ENCODE peak calls at places on chromosome 20, in five cellular contexts. M is A549, A is K562, R is HepG2, P is GM12878. Y is an unnamed sample.
A peak's percentile ranks its signal among the peaks of the same experiment; 100 is the strongest.

GRCh38 chr20:21259346-21259745 is 43.8 kb upstream of the XRN2 start:
- DNase-seq in R (no peak), A (no peak), P (no peak), M (no peak), Y (no peak)

GRCh38 chr20:5061209-5061608 is 58.5 kb downstream of the PCNA start:
- DNase-seq in R (peak; percentile 65), P (no peak), A (no peak), M (peak; percentile 87), Y (no peak)

GRCh38 chr20:46018611-46019010 is 9.9 kb downstream of the MMP9 start:
- DNase-seq in M (no peak), P (no peak), R (no peak), A (no peak), Y (no peak)

GRCh38 chr20:53103124-53103523 is 131.0 kb downstream of the TSHZ2 start:
- DNase-seq in P (no peak), R (no peak), M (no peak), A (no peak), Y (no peak)

GRCh38 chr20:41204304-41205265 is 67.2 kb downstream of the PLCG1 start:
- DNase-seq in M (no peak), A (no peak), P (no peak), R (no peak), Y (no peak)

GRCh38 chr20:4299250-4299649 is 283.9 kb upstream of the RNF24 start:
- DNase-seq in M (no peak), A (no peak), P (no peak), R (no peak), Y (no peak)

GRCh38 chr20:63138855-63139341 is 77.0 kb downstream of the YTHDF1 start:
- DNase-seq in A (no peak), R (no peak), P (no peak), M (no peak), Y (no peak)

GRCh38 chr20:62605236-62605948 is 36.9 kb upstream of the SLCO4A1 start:
- DNase-seq in P (no peak), A (no peak), M (no peak), R (no peak), Y (no peak)

GRCh38 chr20:47790032-47790965 is 5.0 kb upstream of the SULF2 start:
- DNase-seq in M (no peak), P (no peak), R (no peak), A (no peak), Y (no peak)

GRCh38 chr20:62780204-62780603 is 16.1 kb upstream of the MRGBP start:
- DNase-seq in R (no peak), P (no peak), M (no peak), A (no peak), Y (no peak)

GRCh38 chr20:63568986-63569949 is 4.8 kb downstream of the HELZ2 start:
- DNase-seq in P (no peak), R (no peak), M (no peak), A (no peak), Y (no peak)

GRCh38 chr20:32772046-32772445 is 9.9 kb downstream of the DNMT3B start:
- DNase-seq in M (no peak), R (peak; percentile 84), A (no peak), P (no peak), Y (no peak)

GRCh38 chr20:63895202-63895885 is 418 bp downstream of the DNAJC5 start:
- DNase-seq in P (no peak), M (no peak), R (no peak), A (no peak), Y (no peak)

GRCh38 chr20:6768228-6769185 is 1.0 kb downstream of the BMP2 start:
- DNase-seq in P (no peak), M (peak; percentile 15), A (no peak), R (no peak), Y (peak; percentile 28)

GRCh38 chr20:23350855-23351838 is 556 bp downstream of the NXT1 start:
- DNase-seq in R (peak; percentile 85), P (no peak), A (peak; percentile 15), M (peak; percentile 65), Y (peak; percentile 61)

GRCh38 chr20:46093531-46093930 is 3.8 kb upstream of the NCOA5 start:
- DNase-seq in P (no peak), R (no peak), M (no peak), A (no peak), Y (no peak)

GRCh38 chr20:4154958-4155411 is 139.6 kb upstream of the RNF24 start:
- DNase-seq in A (peak; percentile 54), R (no peak), P (no peak), M (peak; percentile 72), Y (no peak)

GRCh38 chr20:31706607-31707257 is 15.9 kb downstream of the BCL2L1 start:
- DNase-seq in P (no peak), A (peak; percentile 83), M (peak; percentile 89), R (peak; percentile 97), Y (no peak)

GRCh38 chr20:15653396-15654207 is 919.6 kb downstream of the KIF16B start:
- DNase-seq in M (no peak), R (no peak), A (no peak), P (no peak), Y (no peak)

GRCh38 chr20:15658295-15658694 is 915.0 kb downstream of the KIF16B start:
- DNase-seq in A (no peak), P (no peak), M (no peak), R (no peak), Y (no peak)

GRCh38 chr20:15656124-15656523 is 917.1 kb downstream of the KIF16B start:
- DNase-seq in M (no peak), P (no peak), R (no peak), A (no peak), Y (no peak)

GRCh38 chr20:15654208-15654649 is 919.0 kb downstream of the KIF16B start:
- DNase-seq in P (peak; percentile 43), R (peak; percentile 68), M (peak; percentile 55), A (peak; percentile 23), Y (peak; percentile 44)
- TF ChIP-seq ESRRA in P (no peak), R (no peak), M (no peak), A (no peak), Y (no peak)

GRCh38 chr20:57483287-57484050 is 41.5 kb downstream of the CTCFL start:
- DNase-seq in R (no peak), P (peak; percentile 94), M (no peak), A (no peak), Y (no peak)
- TF ChIP-seq ESRRA in R (no peak), P (no peak), M (no peak), A (no peak), Y (no peak)

DNA sequence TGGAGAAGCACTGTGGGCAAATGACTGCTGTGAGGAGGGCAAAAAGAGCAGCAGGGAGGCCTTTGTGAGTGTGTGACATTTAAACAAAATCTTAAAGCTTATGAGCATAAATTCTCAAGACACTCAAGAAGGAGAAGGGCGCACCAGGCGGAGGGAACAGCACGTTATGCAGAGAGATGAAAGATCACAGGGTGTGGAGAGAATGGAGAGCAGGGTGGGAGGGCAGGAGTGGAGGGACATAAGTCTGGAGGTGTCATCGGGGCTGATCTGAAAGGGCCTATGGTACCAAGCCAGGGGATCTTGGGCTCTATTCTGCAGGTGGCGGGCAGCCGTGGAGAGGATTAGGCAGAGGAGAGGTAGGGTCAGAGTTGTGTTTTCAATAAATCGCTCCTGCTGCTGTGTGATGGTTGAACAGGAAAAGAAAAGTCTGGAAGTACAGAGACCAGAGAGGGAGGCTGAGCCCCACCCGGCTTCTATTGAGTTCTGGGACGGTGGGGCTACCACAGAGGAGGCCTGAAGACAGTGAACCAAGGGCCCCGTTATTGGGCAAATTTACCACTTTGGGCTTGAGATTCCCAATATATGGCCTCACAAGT is 24.3 kb upstream of the DLGAP4 start:
- DNase-seq in P (no peak), A (no peak), R (no peak), M (no peak), Y (no peak)
- TF ChIP-seq ESRRA in P (no peak), A (no peak), R (no peak), M (no peak), Y (no peak)

DNA sequence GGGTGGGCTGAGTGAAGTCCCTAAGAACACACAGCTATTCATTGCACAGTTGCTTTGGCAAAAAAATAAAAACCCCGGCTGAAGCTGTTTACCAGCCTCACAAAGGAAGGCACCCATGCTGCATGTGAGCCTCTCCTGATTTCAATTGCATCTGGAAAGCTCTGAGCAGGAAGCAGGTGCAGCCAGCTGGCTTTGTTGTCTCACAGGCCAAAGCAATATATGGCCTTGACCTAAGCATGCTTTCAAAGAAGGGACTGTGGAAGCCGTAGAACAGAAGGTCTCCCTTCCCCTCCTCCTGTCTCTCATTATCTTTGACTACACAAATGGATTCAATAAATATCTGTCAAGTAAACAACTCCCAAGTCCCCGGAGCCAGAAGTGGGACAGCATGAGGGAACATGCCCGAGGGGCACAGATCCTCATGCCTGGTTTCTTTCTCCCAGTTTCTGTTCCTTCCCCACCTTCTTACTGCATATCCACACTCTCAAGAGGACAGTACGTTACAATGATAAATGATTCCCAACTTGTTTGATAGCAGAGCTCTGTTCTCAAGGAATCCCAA is 57.2 kb upstream of the PCSK2 start:
- DNase-seq in R (peak; percentile 25), A (no peak), M (no peak), P (no peak), Y (no peak)
- TF ChIP-seq ESRRA in R (no peak), A (no peak), M (no peak), P (no peak), Y (no peak)

GRCh38 chr20:57660510-57661199 is 40.4 kb upstream of the ZBP1 start:
- DNase-seq in P (no peak), A (no peak), R (no peak), M (no peak), Y (no peak)
- TF ChIP-seq ESRRA in P (no peak), A (no peak), R (no peak), M (no peak), Y (no peak)

DNA sequence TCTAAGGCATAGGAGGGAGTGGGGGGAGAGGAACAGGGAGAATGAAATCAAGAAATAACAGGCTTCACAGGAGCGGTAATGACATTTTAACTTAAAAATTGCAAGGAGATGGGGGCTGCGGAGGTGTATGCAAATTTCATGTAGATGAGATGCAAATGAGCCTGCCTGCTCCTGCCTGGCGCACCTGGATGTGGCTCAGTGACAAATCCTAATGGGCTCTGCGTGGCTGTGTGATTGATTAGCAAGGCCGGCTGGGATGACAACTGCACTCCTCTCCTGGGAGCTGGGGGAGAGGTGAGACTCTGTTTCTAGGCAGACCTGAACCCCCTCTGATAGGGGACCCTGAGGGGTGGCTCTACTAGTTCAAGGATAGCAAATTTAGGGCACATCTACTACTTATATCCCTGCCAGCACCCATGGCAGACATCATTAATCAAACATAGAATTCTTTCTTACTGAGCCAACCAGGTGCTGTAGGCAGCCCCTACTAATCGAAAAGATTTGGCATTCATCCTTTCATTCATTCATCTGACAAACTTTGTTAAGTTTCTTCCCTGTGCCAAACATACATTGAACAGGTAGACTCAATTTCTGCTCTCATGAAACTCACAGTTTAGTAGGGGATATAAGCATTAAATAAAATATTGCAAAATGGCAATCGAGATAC is 38.4 kb upstream of the TGM2 start:
- DNase-seq in P (no peak), A (no peak), M (no peak), R (no peak), Y (no peak)
- TF ChIP-seq ESRRA in P (no peak), A (no peak), M (no peak), R (no peak), Y (no peak)

DNA sequence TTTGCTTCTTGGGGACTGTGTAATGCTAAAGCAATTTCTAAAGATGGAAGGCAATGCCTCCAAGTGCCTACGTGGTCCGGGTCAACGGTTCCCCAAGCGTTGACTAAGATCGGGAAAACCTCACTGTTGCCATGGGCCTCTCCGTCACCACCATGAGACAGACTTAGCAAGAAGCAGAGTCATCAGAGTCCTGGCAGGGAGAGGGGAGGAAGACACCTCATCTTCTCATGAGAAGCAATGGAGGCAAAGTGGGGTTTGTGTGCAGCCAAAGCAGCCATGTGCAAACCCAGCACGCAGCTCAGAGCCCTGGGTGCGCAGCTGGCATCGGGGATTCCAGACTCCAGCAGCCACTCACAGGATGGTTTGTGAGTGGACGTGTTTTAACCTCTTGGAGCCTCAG is 111.4 kb downstream of the SYNDIG1 start:
- DNase-seq in M (no peak), A (no peak), R (no peak), P (no peak), Y (no peak)
- TF ChIP-seq ESRRA in M (no peak), A (no peak), R (no peak), P (no peak), Y (no peak)

Y was measured in WTC11.